ENCODE peak calls at places on chromosome 14, in seven cellular contexts. W is psoas muscle, G is hepatocyte, R is uterus, Z is lower lobe of right lung, U is fibroblast of lung, X is left ventricle myocardium inferior. S is an unnamed sample.
A peak's percentile ranks its signal among the peaks of the same experiment; 100 is the strongest.

GRCh38 chr14:106436310-106436905 is 910.0 kb downstream of the TMEM121 start:
- DNase-seq in R (no peak), G (no peak), X (peak; percentile 19), W (no peak), U (no peak), Z (peak; percentile 59), S (peak; percentile 85)

GRCh38 chr14:74855945-74856344 is 20.0 kb downstream of the PROX2 start:
- DNase-seq in G (no peak), X (no peak), W (no peak), Z (no peak), R (no peak), U (no peak), S (no peak)

GRCh38 chr14:76863724-76864407 is 37.7 kb downstream of the LRRC74A start:
- DNase-seq in Z (peak; percentile 80), R (no peak), G (no peak), W (peak; percentile 74), U (no peak), X (peak; percentile 64), S (no peak)

GRCh38 chr14:54189358-54190354 is 207.2 kb upstream of the CDKN3 start:
- DNase-seq in G (peak; percentile 21), U (peak; percentile 89), W (no peak), Z (no peak), X (no peak), R (no peak), S (no peak)

GRCh38 chr14:25463475-25463874 is 413.5 kb upstream of the STXBP6 start:
- DNase-seq in W (no peak), Z (no peak), U (no peak), X (no peak), R (no peak), G (no peak), S (no peak)

GRCh38 chr14:78202178-78202577 is 32.0 kb downstream of the NRXN3 start:
- DNase-seq in U (no peak), Z (no peak), R (no peak), W (no peak), X (no peak), G (no peak), S (no peak)

GRCh38 chr14:61646366-61647101 is 48.8 kb upstream of the HIF1A start:
- DNase-seq in X (no peak), R (no peak), W (no peak), G (no peak), U (no peak), Z (no peak), S (no peak)

GRCh38 chr14:105203057-105203494 is 22.0 kb upstream of the NUDT14 start:
- DNase-seq in G (peak; percentile 85), X (peak; percentile 73), Z (peak; percentile 88), R (peak; percentile 75), U (peak; percentile 55), W (peak; percentile 88), S (peak; percentile 77)

GRCh38 chr14:52006361-52006760 is 17.0 kb downstream of the RTRAF start:
- DNase-seq in W (no peak), X (no peak), Z (no peak), R (no peak), G (no peak), U (no peak), S (no peak)

GRCh38 chr14:104437703-104438102 is 141.9 kb upstream of the C14orf180 start:
- DNase-seq in Z (no peak), R (no peak), W (no peak), X (no peak), U (no peak), G (no peak), S (no peak)

GRCh38 chr14:74528406-74528805 is 34.8 kb downstream of the ISCA2 start:
- DNase-seq in W (no peak), U (no peak), G (no peak), R (no peak), X (no peak), Z (no peak), S (no peak)

GRCh38 chr14:30698463-30698862 is 76.3 kb downstream of the SCFD1 start:
- DNase-seq in U (no peak), W (no peak), Z (no peak), X (no peak), G (no peak), R (no peak), S (no peak)

GRCh38 chr14:30691751-30692398 is 69.8 kb downstream of the SCFD1 start:
- DNase-seq in R (no peak), X (no peak), Z (no peak), G (no peak), U (no peak), W (no peak), S (no peak)

DNA sequence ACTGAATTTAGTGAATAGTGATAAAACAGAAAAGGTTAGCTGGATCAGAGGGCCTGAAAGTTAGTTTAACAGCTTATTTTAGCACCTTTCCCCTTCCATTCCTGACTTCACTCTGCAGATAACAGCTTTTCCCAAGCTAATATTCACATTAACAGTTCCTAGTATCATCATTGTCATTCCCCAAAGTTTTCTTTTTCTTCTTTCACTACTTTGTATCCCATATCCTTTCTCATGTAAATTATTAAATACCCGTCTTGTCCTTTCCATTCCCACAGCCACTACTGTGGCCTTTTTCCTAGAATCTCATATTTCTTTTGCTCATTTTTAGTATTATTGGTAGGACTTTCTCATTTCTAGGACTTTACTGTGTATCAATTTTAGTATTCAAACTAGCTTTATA is 70.5 kb downstream of the SCFD1 start:
- DNase-seq in U (no peak), W (no peak), R (no peak), G (no peak), X (no peak), Z (no peak), S (no peak)
- TF ChIP-seq CTCF in U (no peak), W (no peak), R (no peak), G (no peak), X (no peak), Z (no peak), S (no peak)

GRCh38 chr14:91225025-91225424 is 19.5 kb downstream of the GPR68 start:
- DNase-seq in Z (no peak), R (no peak), W (no peak), U (peak; percentile 38), G (no peak), X (no peak), S (no peak)

GRCh38 chr14:91229005-91229382 is 15.5 kb downstream of the GPR68 start:
- DNase-seq in U (no peak), X (no peak), Z (no peak), G (no peak), R (no peak), W (no peak), S (no peak)

GRCh38 chr14:91229743-91230200 is 14.7 kb downstream of the GPR68 start:
- DNase-seq in Z (no peak), R (no peak), X (no peak), U (peak; percentile 94), W (no peak), G (no peak), S (peak; percentile 71)

GRCh38 chr14:91228112-91229004 is 16.1 kb downstream of the GPR68 start:
- DNase-seq in Z (no peak), U (peak; percentile 88), G (no peak), X (no peak), W (no peak), R (no peak), S (peak; percentile 75)

GRCh38 chr14:91227183-91227628 is 17.3 kb downstream of the GPR68 start:
- DNase-seq in R (no peak), W (no peak), X (no peak), G (no peak), Z (no peak), U (peak; percentile 23), S (no peak)
- H3K4me1 ChIP-seq in R (no peaks in the 10 kb centered on the region), W (no peaks in the 10 kb centered on the region), X (peaks cover 15% of the 10 kb centered on the region), G (no peaks in the 10 kb centered on the region), Z (peaks cover 67% of the 10 kb centered on the region), U (peaks cover 2% of the 10 kb centered on the region), S (peaks cover 78% of the 10 kb centered on the region)

GRCh38 chr14:100122481-100123215 is 36.8 kb downstream of the DEGS2 start:
- DNase-seq in Z (no peak), U (no peak), R (no peak), G (no peak), X (no peak), W (no peak), S (no peak)
- TF ChIP-seq CTCF in Z (no peak), U (no peak), R (no peak), G (no peak), X (peak; percentile 31), W (no peak), S (no peak)

GRCh38 chr14:22549304-22549962 is 39.6 kb downstream of the DAD1 start:
- DNase-seq in G (no peak), U (no peak), Z (no peak), X (no peak), W (no peak), R (no peak), S (no peak)
- H3K4me1 ChIP-seq in G (peaks cover 37% of the 10 kb centered on the region), U (peaks cover 13% of the 10 kb centered on the region), Z (peaks cover 39% of the 10 kb centered on the region), X (peaks cover 38% of the 10 kb centered on the region), W (peaks cover 19% of the 10 kb centered on the region), R (no peaks in the 10 kb centered on the region), S (peaks cover 96% of the 10 kb centered on the region)

GRCh38 chr14:101535808-101536207 is 25.5 kb upstream of the DIO3 start:
- DNase-seq in U (no peak), Z (no peak), X (no peak), R (no peak), W (no peak), G (no peak), S (no peak)
- TF ChIP-seq CTCF in U (no peak), Z (no peak), X (no peak), R (no peak), W (no peak), G (no peak), S (no peak)